ENCODE peak calls at places on chromosomes 6 and 20, in eight cellular contexts. H is HCT116, B is GM12878, Y is HepG2, L is endothelial cell of umbilical vein, E is SK-N-SH, O is K562, J is H1. X is an unnamed sample.

GRCh38 chr20:31845300-31845863 is at the start of gene FOXS1:
- DNase-seq in O (no peak), H (no peak), B (no peak), E (no peak), L (peak), Y (no peak), J (no peak), X (no peak)

GRCh38 chr20:52539891-52540290 is 348.3 kb upstream of the ZFP64 start:
- DNase-seq in Y (no peak), L (no peak), E (no peak), O (peak), J (no peak), H (no peak), B (no peak), X (no peak)

GRCh38 chr6:2978923-2979322 is 7.6 kb upstream of the SERPINB6 start:
- DNase-seq in O (no peak), L (no peak), E (no peak), H (no peak), B (no peak), J (no peak), Y (no peak), X (no peak)

GRCh38 chr6:142359271-142359960 is 57.6 kb downstream of the ADGRG6 start:
- DNase-seq in H (no peak), E (no peak), O (no peak), L (peak), J (no peak), Y (no peak), B (no peak), X (no peak)

GRCh38 chr6:17281497-17282481 is 628 bp downstream of the RBM24 start:
- DNase-seq in O (no peak), L (peak), Y (no peak), J (no peak), H (no peak), E (peak), B (no peak), X (no peak)

GRCh38 chr6:40714576-40715500 is 127.7 kb upstream of the LRFN2 start:
- DNase-seq in H (no peak), J (no peak), L (no peak), O (no peak), Y (peak), B (no peak), E (no peak), X (no peak)

GRCh38 chr6:138593100-138593877 is 94.0 kb upstream of the NHSL1 start:
- DNase-seq in L (peak), Y (peak), J (no peak), E (no peak), O (no peak), H (peak), B (peak), X (peak)

GRCh38 chr6:12051861-12052368 is 39.8 kb downstream of the HIVEP1 start:
- DNase-seq in Y (no peak), J (no peak), E (no peak), O (no peak), L (no peak), H (no peak), B (peak), X (no peak)

GRCh38 chr20:20547221-20547875 is 165.1 kb downstream of the RALGAPA2 start:
- DNase-seq in Y (peak), J (no peak), O (no peak), L (no peak), E (no peak), H (no peak), B (no peak), X (no peak)

GRCh38 chr6:70210462-70210861 is 92.4 kb downstream of the COL9A1 start:
- DNase-seq in L (no peak), E (peak), J (no peak), H (no peak), B (no peak), O (no peak), Y (peak), X (no peak)

GRCh38 chr6:131519670-131520436 is 53.2 kb upstream of the ARG1 start:
- DNase-seq in J (no peak), O (peak), H (peak), L (peak), B (no peak), Y (peak), E (peak), X (peak)

GRCh38 chr6:78746457-78746856 is 120.9 kb upstream of the IRAK1BP1 start:
- DNase-seq in Y (no peak), B (no peak), L (no peak), J (no peak), E (no peak), H (no peak), O (no peak), X (peak)

GRCh38 chr6:74705451-74705850 is 500.4 kb downstream of the COL12A1 start:
- DNase-seq in J (no peak), O (no peak), L (no peak), Y (no peak), E (no peak), B (no peak), H (no peak), X (no peak)

GRCh38 chr20:34675561-34675960 is 1.3 kb downstream of the PIGU start:
- DNase-seq in J (no peak), H (no peak), Y (no peak), B (no peak), O (no peak), L (no peak), E (no peak), X (no peak)

GRCh38 chr20:49584418-49585382 is 16.8 kb upstream of the PTGIS start:
- DNase-seq in Y (no peak), J (no peak), O (no peak), H (no peak), B (no peak), L (no peak), E (no peak), X (no peak)

GRCh38 chr6:81900616-81901015 is 148.1 kb upstream of the TENT5A start:
- DNase-seq in E (no peak), B (no peak), O (no peak), L (no peak), J (no peak), Y (no peak), H (no peak), X (no peak)

GRCh38 chr6:3695065-3695830 is 56.3 kb downstream of the PXDC1 start:
- DNase-seq in O (no peak), H (no peak), J (no peak), B (no peak), L (no peak), E (no peak), Y (peak), X (no peak)

GRCh38 chr6:37059344-37060194 is 54.1 kb downstream of the FGD2 start:
- DNase-seq in J (no peak), L (peak), H (peak), O (peak), Y (peak), B (no peak), E (no peak), X (peak)

GRCh38 chr6:16684896-16685554 is 76.2 kb downstream of the ATXN1 start:
- DNase-seq in Y (no peak), L (no peak), H (peak), B (peak), O (no peak), E (no peak), J (no peak), X (no peak)

GRCh38 chr6:13614126-13614925 is 809 bp upstream of the NOL7 start:
- DNase-seq in E (peak), B (no peak), J (no peak), L (no peak), H (no peak), O (peak), Y (peak), X (no peak)

GRCh38 chr6:14819001-14819400 is 426.9 kb upstream of the JARID2 start:
- DNase-seq in O (no peak), L (no peak), B (no peak), Y (no peak), H (no peak), J (no peak), E (no peak), X (no peak)

GRCh38 chr20:1107176-1107575 is 11.2 kb upstream of the PSMF1 start:
- DNase-seq in H (no peak), B (no peak), J (no peak), Y (no peak), O (no peak), E (no peak), L (no peak), X (no peak)

GRCh38 chr6:20965915-20966314 is 431.7 kb downstream of the CDKAL1 start:
- DNase-seq in Y (peak), O (no peak), J (no peak), E (no peak), L (no peak), B (no peak), H (no peak), X (no peak)

GRCh38 chr6:20211941-20212391 is 303 bp downstream of the MBOAT1 start:
- DNase-seq in B (no peak), H (no peak), J (no peak), O (no peak), L (no peak), Y (no peak), E (no peak), X (no peak)

GRCh38 chr6:159985296-159985940 is 16.5 kb downstream of the IGF2R start:
- DNase-seq in J (no peak), O (no peak), Y (no peak), E (no peak), H (no peak), L (no peak), B (no peak), X (no peak)

GRCh38 chr20:57980526-57980925 is 247.9 kb downstream of the ANKRD60 start:
- DNase-seq in B (no peak), E (no peak), H (no peak), L (no peak), J (no peak), Y (no peak), O (no peak), X (no peak)

GRCh38 chr6:90989763-90990162 is 402.9 kb upstream of the MAP3K7 start:
- DNase-seq in J (no peak), Y (no peak), H (no peak), B (no peak), E (no peak), O (no peak), L (no peak), X (no peak)

GRCh38 chr6:143747347-143747842 is 69.6 kb downstream of the PHACTR2 start:
- DNase-seq in B (no peak), J (no peak), Y (peak), E (no peak), H (no peak), O (peak), L (no peak), X (no peak)

GRCh38 chr6:62371395-62371794 is 85.4 kb upstream of the KHDRBS2 start:
- DNase-seq in E (no peak), H (no peak), L (no peak), Y (no peak), O (no peak), B (no peak), J (no peak), X (no peak)

GRCh38 chr6:3848380-3848779 is 793 bp upstream of the FAM50B start:
- DNase-seq in O (no peak), E (no peak), Y (no peak), H (no peak), J (no peak), L (no peak), B (no peak), X (no peak)

GRCh38 chr6:142853244-142854180 is 91.5 kb downstream of the HIVEP2 start:
- DNase-seq in J (no peak), E (no peak), Y (no peak), O (no peak), H (no peak), L (no peak), B (no peak), X (no peak)

GRCh38 chr6:75377386-75377785 is 92.8 kb upstream of the TMEM30A start:
- DNase-seq in L (no peak), H (no peak), E (no peak), J (no peak), Y (no peak), O (no peak), B (no peak), X (no peak)

GRCh38 chr20:20014659-20015058 is 2.5 kb upstream of the NAA20 start:
- DNase-seq in J (no peak), L (peak), H (no peak), E (no peak), Y (no peak), O (no peak), B (no peak), X (no peak)

GRCh38 chr20:43710370-43711044 is 16.3 kb downstream of the GTSF1L start:
- DNase-seq in B (peak), J (no peak), H (no peak), O (no peak), E (no peak), Y (no peak), L (no peak), X (no peak)

GRCh38 chr20:19975436-19975799 is 41.7 kb upstream of the NAA20 start:
- DNase-seq in E (no peak), O (no peak), Y (no peak), H (no peak), J (no peak), B (no peak), L (no peak), X (no peak)

GRCh38 chr6:34391023-34391485 is 1.4 kb downstream of the NUDT3 start:
- DNase-seq in H (no peak), E (peak), J (no peak), Y (peak), O (no peak), B (no peak), L (peak), X (no peak)

GRCh38 chr6:161284653-161285052 is 10.8 kb upstream of the AGPAT4 start:
- DNase-seq in B (no peak), L (no peak), J (no peak), H (peak), E (no peak), O (no peak), Y (no peak), X (no peak)

DNA sequence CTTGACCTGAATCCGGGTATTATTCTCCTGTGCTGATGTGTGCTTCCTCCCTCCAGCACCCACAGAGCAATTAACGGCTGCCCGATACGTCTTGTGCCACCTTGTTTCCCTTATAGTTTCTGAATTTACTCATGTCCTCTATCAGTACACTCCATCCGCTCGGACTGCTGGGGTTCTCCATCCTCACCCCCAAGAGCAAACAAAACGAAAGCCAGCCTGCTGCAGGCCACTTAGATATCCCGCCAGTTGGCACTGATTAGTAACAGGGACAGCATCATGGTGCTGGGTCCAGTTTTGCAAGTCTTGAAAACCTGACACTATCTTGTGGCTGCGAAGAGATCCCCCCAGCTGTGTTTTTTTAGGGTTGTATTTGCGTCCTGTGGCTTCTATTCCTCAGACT is 71.8 kb downstream of the SSR1 start:
- DNase-seq in J (no peak), E (no peak), L (no peak), B (no peak), O (no peak), Y (no peak), H (no peak), X (no peak)
- TF ChIP-seq POLR2AphosphoS5 in J (no peak), E (no peak), L (no peak), B (no peak), O (no peak), Y (no peak), H (no peak), X (no peak)

DNA sequence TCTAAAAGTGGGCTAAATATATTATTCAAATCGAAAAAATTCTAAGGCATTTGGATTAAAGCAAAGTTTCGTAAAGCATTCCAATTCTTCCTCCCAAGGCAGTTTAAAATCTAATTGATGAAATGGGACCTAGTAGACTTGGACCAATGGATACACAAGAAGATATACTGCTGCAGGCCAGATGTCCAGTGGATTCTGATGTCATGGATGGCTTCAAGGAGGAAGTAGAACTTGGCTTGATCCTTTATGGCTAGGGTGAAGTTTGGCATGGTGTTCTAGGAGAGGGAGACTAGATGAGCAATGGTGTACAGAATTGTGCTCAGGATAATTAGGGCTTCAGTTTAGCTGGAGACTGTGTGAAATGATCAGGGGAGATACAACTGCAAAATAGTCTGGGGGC is 559.5 kb upstream of the MMS22L start:
- DNase-seq in B (no peak), E (no peak), Y (no peak), L (no peak), O (no peak), J (no peak), H (no peak), X (no peak)
- H3K9ac ChIP-seq in B (no peak), E (no peak), Y (no peak), L (no peak), O (no peak), J (no peak), H (no peak), X (no peak)

GRCh38 chr20:62064788-62065668 is 653 bp downstream of the TAF4 start:
- DNase-seq in E (peak), J (no peak), Y (no peak), L (no peak), O (peak), B (no peak), H (no peak), X (no peak)

GRCh38 chr20:62065669-62066338 is at the start of gene TAF4:
- DNase-seq in L (peak), O (peak), H (no peak), Y (peak), J (no peak), E (peak), B (no peak), X (no peak)

GRCh38 chr20:62063601-62063980 is 2.1 kb downstream of the TAF4 start:
- DNase-seq in H (no peak), O (peak), L (no peak), B (no peak), Y (no peak), E (peak), J (no peak), X (no peak)

GRCh38 chr20:62062661-62063600 is 2.8 kb downstream of the TAF4 start:
- DNase-seq in H (no peak), J (no peak), L (no peak), E (no peak), B (no peak), Y (no peak), O (peak), X (no peak)

DNA sequence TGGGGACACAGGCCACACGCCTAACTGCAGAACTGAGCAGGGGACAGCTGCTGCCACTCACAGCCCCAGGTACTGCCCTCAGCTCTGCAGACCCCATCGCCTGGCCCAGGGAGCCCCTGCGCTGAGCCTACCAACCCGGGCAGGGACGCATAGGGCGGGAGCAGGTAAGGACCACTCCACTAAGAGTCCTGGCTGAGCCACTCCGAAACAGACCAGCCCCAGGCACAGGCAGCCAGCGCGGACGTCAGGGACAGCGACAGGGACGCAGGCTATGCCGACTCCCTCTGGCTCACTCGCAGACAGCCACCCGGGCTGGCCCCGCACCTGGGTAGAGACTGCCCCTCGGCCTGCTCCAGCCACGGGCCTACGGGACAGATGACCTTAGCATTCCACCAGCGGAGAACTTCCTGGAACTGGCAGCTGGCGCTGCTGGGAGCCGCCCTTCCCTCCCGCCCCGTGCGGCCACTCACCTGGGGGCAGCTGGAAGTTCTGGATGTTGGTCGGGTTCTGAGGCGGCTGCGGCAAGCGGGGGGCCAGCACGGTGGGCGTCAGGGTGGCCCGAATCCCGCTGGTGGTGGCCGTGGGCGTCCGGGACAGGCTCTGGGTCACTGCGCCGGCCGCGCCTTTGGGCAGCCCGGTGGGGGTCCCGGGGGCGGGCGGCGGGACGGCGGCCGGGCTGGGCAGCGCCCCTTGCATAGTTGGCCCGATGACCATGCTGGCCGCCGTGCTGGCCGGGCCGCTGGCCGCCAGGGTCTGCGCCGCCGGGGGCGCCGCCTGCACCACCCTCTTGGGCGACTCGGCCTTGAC is 1.5 kb downstream of the TAF4 start:
- DNase-seq in J (no peak), E (peak), B (no peak), O (peak), Y (peak), H (no peak), L (no peak), X (no peak)
- TF ChIP-seq POLR2AphosphoS5 in J (no peak), E (no peak), B (no peak), O (no peak), Y (no peak), H (no peak), L (no peak), X (no peak)

GRCh38 chr6:48135352-48136084 is 24.5 kb upstream of the PTCHD4 start:
- DNase-seq in E (no peak), B (no peak), J (no peak), Y (no peak), H (no peak), O (no peak), L (no peak), X (no peak)
- H3K9ac ChIP-seq in E (no peak), B (no peak), J (no peak), Y (no peak), H (no peak), O (no peak), L (no peak), X (no peak)

DNA sequence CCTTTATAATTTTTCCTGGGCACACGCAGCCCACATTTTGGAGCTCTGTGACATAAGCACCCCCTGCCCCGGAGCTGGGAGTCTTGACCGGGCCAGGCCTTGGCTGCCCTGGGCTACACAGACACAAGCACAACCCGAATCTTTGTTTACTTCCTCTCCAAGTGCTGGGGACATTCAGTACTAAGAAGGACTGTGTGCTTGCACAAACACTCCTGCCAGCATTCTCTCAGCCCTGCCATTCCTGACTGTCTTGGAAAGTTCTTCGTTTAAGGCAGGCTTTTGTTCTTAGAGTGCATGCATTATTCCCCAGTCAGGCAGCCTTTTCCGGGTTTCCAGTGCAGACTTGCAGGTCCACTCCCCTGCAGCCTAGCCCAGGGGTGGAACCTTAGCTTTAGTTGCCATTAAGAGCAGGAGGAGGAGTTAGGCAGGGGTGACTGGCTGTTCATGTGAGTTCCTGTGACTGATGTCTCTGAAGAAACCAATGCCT is 28.6 kb downstream of the FOXO3 start:
- DNase-seq in L (peak), J (peak), Y (peak), H (peak), E (peak), B (no peak), O (peak), X (no peak)
- TF ChIP-seq POLR2AphosphoS5 in L (no peak), J (no peak), Y (no peak), H (no peak), E (no peak), B (no peak), O (no peak), X (no peak)

DNA sequence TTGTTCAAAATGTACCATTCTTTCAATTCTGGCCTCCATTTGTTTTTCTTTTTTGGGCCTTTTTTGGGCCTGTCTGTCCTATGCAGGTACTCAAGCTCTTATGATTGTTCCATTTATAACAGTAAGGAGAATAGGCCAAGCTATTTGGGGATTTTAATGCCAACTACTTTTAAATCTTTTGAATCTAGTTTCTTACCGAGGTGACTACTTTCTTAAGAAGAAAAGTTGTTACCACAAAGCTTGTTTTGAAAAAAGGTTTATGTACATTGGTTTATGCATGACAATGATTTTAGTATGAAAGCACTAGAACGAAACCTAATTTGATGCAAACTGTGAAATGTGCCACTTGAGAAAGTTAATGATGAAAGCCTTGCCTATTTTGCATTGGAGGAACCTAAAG is 98.3 kb upstream of the MTHFD1L start:
- DNase-seq in J (no peak), Y (no peak), H (no peak), E (no peak), B (no peak), O (no peak), L (no peak), X (no peak)
- H3K9ac ChIP-seq in J (no peak), Y (no peak), H (no peak), E (no peak), B (no peak), O (no peak), L (no peak), X (no peak)

X was measured in SK-N-MC.